ENCODE peak calls at places on chromosomes 7 and 10, in six cellular contexts. T, N, C, I, J and D are unnamed samples.

GRCh38 chr10:131396108-131397010 is 84.8 kb upstream of the TCERG1L start:
- DNase-seq in C (peak), I (no peak), T (no peak), J (no peak), N (no peak), D (peak)

GRCh38 chr7:29563590-29564454 is at the start of gene PRR15:
- DNase-seq in C (peak), T (peak), I (peak), J (no peak), N (peak), D (no peak)

GRCh38 chr10:25758041-25758457 is 176.0 kb upstream of the MYO3A start:
- DNase-seq in C (peak), N (peak), J (peak), T (peak), I (peak), D (peak)

GRCh38 chr7:37117261-37117660 is 331.4 kb downstream of the ELMO1 start:
- DNase-seq in C (no peak), I (no peak), T (no peak), J (no peak), N (no peak), D (no peak)

GRCh38 chr10:22737587-22737986 is 23.2 kb upstream of the PIP4K2A start:
- DNase-seq in I (peak), N (peak), J (peak), C (peak), T (peak), D (no peak)

GRCh38 chr7:100570954-100571828 is 2.5 kb downstream of the SAP25 start:
- DNase-seq in N (peak), C (no peak), J (no peak), T (no peak), I (no peak), D (no peak)

GRCh38 chr10:62323751-62324150 is 50.4 kb upstream of the ZNF365 start:
- DNase-seq in J (no peak), N (peak), I (no peak), T (no peak), C (peak), D (no peak)

GRCh38 chr7:13181221-13181620 is 493.8 kb downstream of the ARL4A start:
- DNase-seq in N (peak), J (no peak), C (peak), I (no peak), T (no peak), D (no peak)

GRCh38 chr7:130566168-130566897 is 74.4 kb downstream of the MEST start:
- DNase-seq in I (no peak), C (peak), J (peak), T (peak), N (peak), D (no peak)

GRCh38 chr7:681551-682307 is 44.8 kb upstream of the DNAAF5 start:
- DNase-seq in T (no peak), I (no peak), J (no peak), C (no peak), N (no peak), D (no peak)